ENCODE peak calls at places on chromosomes 4 and X, in eight cellular contexts. Y is BJ; G is endothelial cell of umbilical vein; O is right atrium auricular region; K is GM23248; F is ascending aorta; W is fibroblast of lung; B is CD4-positive, alpha-beta memory T cell. V is an unnamed sample. For H3K27me3, the result is how much of the 10 kb centered on the place peaks cover.

GRCh38 chr4:82523179-82523578 is 38.6 kb downstream of the TMEM150C start:
- DNase-seq in Y (no peak), G (no peak), O (no peak), K (no peak), F (no peak), W (no peak), B (no peak), V (peak)

GRCh38 chr4:76160355-76160754 is 12.2 kb upstream of the NUP54 start:
- DNase-seq in Y (no peak), G (no peak), O (no peak), K (no peak), F (no peak), W (no peak), B (no peak), V (no peak)

GRCh38 chr4:26737385-26737784 is 123.3 kb upstream of the STIM2 start:
- DNase-seq in Y (no peak), G (no peak), O (no peak), K (no peak), F (no peak), W (no peak), B (no peak), V (no peak)

GRCh38 chr4:85741421-85741820 is 266.5 kb downstream of the ARHGAP24 start:
- DNase-seq in Y (no peak), G (no peak), O (no peak), K (no peak), F (no peak), W (no peak), B (no peak), V (no peak)

GRCh38 chr4:55733874-55734437 is 85.6 kb upstream of the EXOC1L start:
- DNase-seq in Y (no peak), G (peak), O (peak), K (peak), F (no peak), W (peak), B (no peak), V (no peak)

GRCh38 chrX:80011522-80011921 is 3.0 kb upstream of the TBX22 start:
- DNase-seq in Y (no peak), G (no peak), O (no peak), K (no peak), F (no peak), W (no peak), B (no peak), V (no peak)

GRCh38 chrX:124347242-124347641 is 879 bp downstream of the SH2D1A start:
- DNase-seq in Y (no peak), G (no peak), O (no peak), K (no peak), F (no peak), W (no peak), B (no peak), V (no peak)

GRCh38 chrX:32483534-32484136 is 727.7 kb downstream of the DMD start:
- DNase-seq in Y (no peak), G (no peak), O (no peak), K (peak), F (no peak), W (no peak), B (no peak), V (no peak)

GRCh38 chr4:36224969-36225903 is 19.1 kb downstream of the ARAP2 start:
- DNase-seq in Y (no peak), G (no peak), O (no peak), K (no peak), F (no peak), W (no peak), B (no peak), V (no peak)

GRCh38 chr4:67080158-67080557 is 465.1 kb downstream of the CENPC start:
- DNase-seq in Y (no peak), G (no peak), O (no peak), K (no peak), F (no peak), W (no peak), B (no peak), V (no peak)

GRCh38 chr4:25060179-25060578 is 29.4 kb upstream of the LGI2 start:
- DNase-seq in Y (no peak), G (no peak), O (no peak), K (no peak), F (no peak), W (no peak), B (no peak), V (no peak)

GRCh38 chr4:112348488-112349158 is 51.5 kb downstream of the ALPK1 start:
- DNase-seq in Y (peak), G (peak), O (peak), K (peak), F (no peak), W (peak), B (no peak), V (peak)

GRCh38 chr4:59704621-59705020 is 1495.5 kb upstream of the ADGRL3 start:
- DNase-seq in Y (no peak), G (no peak), O (no peak), K (no peak), F (no peak), W (no peak), B (no peak), V (no peak)

GRCh38 chr4:142194905-142195304 is 558.5 kb downstream of the IL15 start:
- DNase-seq in Y (peak), G (no peak), O (no peak), K (peak), F (no peak), W (peak), B (no peak), V (no peak)

GRCh38 chr4:97942137-97942536 is 201.1 kb downstream of the STPG2 start:
- DNase-seq in Y (no peak), G (peak), O (no peak), K (no peak), F (no peak), W (peak), B (no peak), V (no peak)

GRCh38 chr4:112251044-112251632 is 19.6 kb downstream of the AP1AR start:
- DNase-seq in Y (no peak), G (no peak), O (no peak), K (peak), F (no peak), W (no peak), B (no peak), V (no peak)

GRCh38 chr4:165175879-165176278 is 31.5 kb upstream of the KLHL2 start:
- DNase-seq in Y (no peak), G (no peak), O (no peak), K (no peak), F (no peak), W (peak), B (no peak), V (no peak)

GRCh38 chrX:69093960-69094935 is 71.0 kb downstream of the PJA1 start:
- DNase-seq in Y (no peak), G (peak), O (no peak), K (peak), F (no peak), W (peak), B (peak), V (peak)

GRCh38 chrX:2824886-2825285 is 3.8 kb upstream of the GYG2 start:
- DNase-seq in Y (no peak), G (no peak), O (no peak), K (no peak), F (no peak), W (no peak), B (no peak), V (no peak)

GRCh38 chrX:2828404-2829065 is at the start of gene GYG2:
- DNase-seq in Y (no peak), G (no peak), O (no peak), K (peak), F (no peak), W (peak), B (no peak), V (peak)

GRCh38 chrX:2829469-2830246 is 928 bp downstream of the GYG2 start:
- DNase-seq in Y (no peak), G (no peak), O (no peak), K (no peak), F (no peak), W (no peak), B (no peak), V (peak)

GRCh38 chrX:2831471-2832228 is 2.9 kb downstream of the GYG2 start:
- DNase-seq in Y (no peak), G (no peak), O (no peak), K (no peak), F (no peak), W (no peak), B (no peak), V (no peak)

DNA sequence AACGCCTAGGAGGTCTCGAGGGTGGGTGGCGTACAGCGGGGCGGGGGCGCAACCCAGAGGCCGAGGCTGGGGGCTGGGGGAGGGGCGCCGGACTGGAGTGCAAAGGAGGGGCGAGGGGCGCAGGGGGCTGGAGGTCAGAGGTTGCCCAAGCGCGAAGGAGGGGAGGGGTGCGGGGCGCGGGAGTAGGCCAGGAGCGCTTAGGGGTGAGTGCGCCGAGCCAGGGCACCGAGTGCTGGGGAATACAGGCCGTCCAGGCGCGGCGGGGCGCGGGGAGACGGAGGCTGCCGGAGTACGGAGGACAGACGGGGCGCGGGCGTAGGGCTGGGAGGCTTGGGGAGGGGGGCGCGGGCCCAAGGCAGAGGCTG is 318 bp downstream of the GYG2 start:
- DNase-seq in Y (no peak), G (no peak), O (no peak), K (no peak), F (no peak), W (no peak), B (no peak), V (peak)
- H3K4me3 ChIP-seq in Y (peak), G (peak), O (peak), K (peak), F (peak), W (peak), B (no peak), V (peak)

GRCh38 chr4:1399508-1400190 is 6.6 kb downstream of the NKX1-1 start:
- DNase-seq in Y (no peak), G (no peak), O (no peak), K (no peak), F (no peak), W (no peak), B (no peak), V (peak)
- H3K27me3 ChIP-seq in Y (under half), G (under half), O (under half), K (under half), F (under half), W (under half), B (under half), V (under half)

GRCh38 chr4:6692806-6693205 is 872 bp upstream of the S100P start:
- DNase-seq in Y (no peak), G (no peak), O (no peak), K (peak), F (no peak), W (no peak), B (no peak), V (peak)

GRCh38 chr4:6687947-6688878 is 5.5 kb upstream of the S100P start:
- DNase-seq in Y (no peak), G (no peak), O (no peak), K (no peak), F (no peak), W (no peak), B (no peak), V (peak)

GRCh38 chr4:6692379-6692778 is 1.3 kb upstream of the S100P start:
- DNase-seq in Y (no peak), G (no peak), O (no peak), K (no peak), F (no peak), W (no peak), B (no peak), V (peak)

GRCh38 chr4:6688879-6689505 is 4.7 kb upstream of the S100P start:
- DNase-seq in Y (peak), G (peak), O (no peak), K (peak), F (no peak), W (peak), B (peak), V (peak)

DNA sequence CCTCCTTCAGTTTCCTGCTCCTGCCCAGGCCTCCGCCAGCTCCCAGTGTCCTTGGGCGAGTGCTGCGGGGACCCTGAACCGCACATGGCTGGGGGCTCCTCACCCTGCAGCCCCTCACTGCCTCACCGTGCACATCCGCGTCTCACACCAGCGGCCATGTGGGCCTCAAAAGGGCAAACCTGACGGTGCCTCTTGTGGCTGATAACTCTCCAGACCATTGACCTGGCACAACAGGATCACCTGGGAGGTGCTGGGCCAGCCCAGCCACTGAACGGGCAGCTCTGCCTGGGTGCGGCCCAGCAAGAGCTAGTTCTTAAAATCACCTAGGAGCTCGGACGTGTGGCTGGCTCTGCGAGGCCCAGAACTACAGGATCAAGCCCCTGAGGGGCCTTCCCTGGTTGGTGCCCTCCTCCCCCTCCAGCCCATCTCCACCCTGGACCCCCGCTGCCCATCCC is 4.1 kb upstream of the S100P start:
- DNase-seq in Y (no peak), G (no peak), O (no peak), K (no peak), F (no peak), W (no peak), B (no peak), V (no peak)
- H3K4me3 ChIP-seq in Y (no peak), G (no peak), O (no peak), K (no peak), F (no peak), W (no peak), B (peak), V (no peak)

GRCh38 chr4:109012286-109012880 is 249.5 kb upstream of the ETNPPL start:
- DNase-seq in Y (no peak), G (no peak), O (no peak), K (no peak), F (no peak), W (no peak), B (no peak), V (no peak)
- H3K27me3 ChIP-seq in Y (under half), G (under half), O (under half), K (under half), F (under half), W (under half), B (under half), V (under half)

GRCh38 chr4:15400276-15400675 is 27.6 kb upstream of the C1QTNF7 start:
- DNase-seq in Y (no peak), G (no peak), O (no peak), K (no peak), F (no peak), W (no peak), B (no peak), V (no peak)

GRCh38 chr4:15395342-15395741 is 32.5 kb upstream of the C1QTNF7 start:
- DNase-seq in Y (no peak), G (no peak), O (no peak), K (peak), F (no peak), W (peak), B (no peak), V (no peak)

GRCh38 chr4:15398732-15399131 is 29.1 kb upstream of the C1QTNF7 start:
- DNase-seq in Y (no peak), G (no peak), O (no peak), K (no peak), F (no peak), W (no peak), B (no peak), V (no peak)

GRCh38 chr4:15396157-15396800 is 31.6 kb upstream of the C1QTNF7 start:
- DNase-seq in Y (no peak), G (peak), O (no peak), K (peak), F (no peak), W (peak), B (peak), V (peak)

GRCh38 chr4:15398001-15398400 is 29.8 kb upstream of the C1QTNF7 start:
- DNase-seq in Y (no peak), G (no peak), O (no peak), K (peak), F (no peak), W (no peak), B (no peak), V (no peak)
- H3K4me3 ChIP-seq in Y (no peak), G (no peak), O (no peak), K (no peak), F (no peak), W (no peak), B (no peak), V (no peak)

GRCh38 chr4:4849524-4850193 is 9.8 kb upstream of the MSX1 start:
- DNase-seq in Y (no peak), G (no peak), O (no peak), K (no peak), F (no peak), W (no peak), B (no peak), V (no peak)
- H3K27me3 ChIP-seq in Y (under half), G (under half), O (under half), K (under half), F (under half), W (under half), B (under half), V (half or more)

V was measured in H7.